ENCODE peak calls at places on chromosomes 12 and 14, in four cellular contexts. One of them, this sample, is unnamed.

GRCh38 chr12:13198921-13199320 is 2.4 kb downstream of the EMP1 start:
- DNase-seq in K562: no peak
- DNase-seq in GM12878: no peak
- DNase-seq in HepG2: no peak
- DNase-seq in this sample: no peak

GRCh38 chr14:60643443-60644402 is 5.6 kb downstream of the SIX1 start:
- DNase-seq in K562: no peak
- DNase-seq in GM12878: no peak
- DNase-seq in HepG2: peak
- DNase-seq in this sample: no peak

GRCh38 chr14:32561520-32561919 is 232.4 kb downstream of the AKAP6 start:
- DNase-seq in K562: no peak
- DNase-seq in GM12878: no peak
- DNase-seq in HepG2: no peak
- DNase-seq in this sample: no peak

GRCh38 chr12:121190523-121191031 is 19.4 kb upstream of the P2RX4 start:
- DNase-seq in K562: no peak
- DNase-seq in GM12878: no peak
- DNase-seq in HepG2: no peak
- DNase-seq in this sample: no peak

GRCh38 chr14:95662376-95663186 is 23.6 kb upstream of the TCL1B start:
- DNase-seq in K562: no peak
- DNase-seq in GM12878: peak
- DNase-seq in HepG2: no peak
- DNase-seq in this sample: no peak

GRCh38 chr12:71014180-71014785 is 93.7 kb upstream of the PTPRR start:
- DNase-seq in K562: peak
- DNase-seq in GM12878: no peak
- DNase-seq in HepG2: peak
- DNase-seq in this sample: no peak

GRCh38 chr14:71855399-71856036 is 76.7 kb upstream of the RGS6 start:
- DNase-seq in K562: peak
- DNase-seq in GM12878: peak
- DNase-seq in HepG2: peak
- DNase-seq in this sample: peak

GRCh38 chr14:33184587-33184986 is 245.9 kb downstream of the NPAS3 start:
- DNase-seq in K562: no peak
- DNase-seq in GM12878: no peak
- DNase-seq in HepG2: no peak
- DNase-seq in this sample: no peak

GRCh38 chr12:52604859-52605258 is 3.6 kb upstream of the KRT72 start:
- DNase-seq in K562: peak
- DNase-seq in GM12878: no peak
- DNase-seq in HepG2: no peak
- DNase-seq in this sample: no peak

GRCh38 chr12:100715976-100716657 is 78.5 kb upstream of the ANO4 start:
- DNase-seq in K562: no peak
- DNase-seq in GM12878: no peak
- DNase-seq in HepG2: no peak
- DNase-seq in this sample: peak

GRCh38 chr12:113077057-113077858 is 20.7 kb downstream of the DTX1 start:
- DNase-seq in K562: no peak
- DNase-seq in GM12878: no peak
- DNase-seq in HepG2: no peak
- DNase-seq in this sample: no peak

GRCh38 chr12:110809149-110809548 is 37.6 kb upstream of the CCDC63 start:
- DNase-seq in K562: no peak
- DNase-seq in GM12878: no peak
- DNase-seq in HepG2: no peak
- DNase-seq in this sample: no peak

GRCh38 chr12:122079038-122079531 is 529 bp downstream of the MLXIP start:
- DNase-seq in K562: no peak
- DNase-seq in GM12878: no peak
- DNase-seq in HepG2: no peak
- DNase-seq in this sample: no peak

GRCh38 chr12:22653075-22653474 is 28.1 kb downstream of the ETNK1 start:
- DNase-seq in K562: no peak
- DNase-seq in GM12878: no peak
- DNase-seq in HepG2: no peak
- DNase-seq in this sample: no peak

GRCh38 chr12:25583545-25583944 is 30.5 kb upstream of the LMNTD1 start:
- DNase-seq in K562: peak
- DNase-seq in GM12878: no peak
- DNase-seq in HepG2: no peak
- DNase-seq in this sample: peak

GRCh38 chr12:100384549-100384916 is 27.7 kb downstream of the SLC17A8 start:
- DNase-seq in K562: no peak
- DNase-seq in GM12878: no peak
- DNase-seq in HepG2: no peak
- DNase-seq in this sample: no peak

GRCh38 chr14:24816011-24816928 is 182.3 kb upstream of the GZMB start:
- DNase-seq in K562: no peak
- DNase-seq in GM12878: no peak
- DNase-seq in HepG2: peak
- DNase-seq in this sample: no peak

GRCh38 chr14:72736791-72737559 is 156.9 kb downstream of the DPF3 start:
- DNase-seq in K562: no peak
- DNase-seq in GM12878: no peak
- DNase-seq in HepG2: no peak
- DNase-seq in this sample: no peak

GRCh38 chr14:92568621-92569479 is 55.3 kb downstream of the RIN3 start:
- DNase-seq in K562: no peak
- DNase-seq in GM12878: peak
- DNase-seq in HepG2: no peak
- DNase-seq in this sample: no peak

GRCh38 chr14:73753887-73754880 is 40.0 kb upstream of the PNMA1 start:
- DNase-seq in K562: no peak
- DNase-seq in GM12878: peak
- DNase-seq in HepG2: no peak
- DNase-seq in this sample: no peak

GRCh38 chr14:103121846-103122577 is 1.2 kb upstream of the TNFAIP2 start:
- DNase-seq in K562: peak
- DNase-seq in GM12878: no peak
- DNase-seq in HepG2: peak
- DNase-seq in this sample: no peak

GRCh38 chr12:18153826-18154225 is 63.8 kb upstream of the RERGL start:
- DNase-seq in K562: no peak
- DNase-seq in GM12878: no peak
- DNase-seq in HepG2: no peak
- DNase-seq in this sample: no peak

GRCh38 chr12:51923506-51924365 is 16.4 kb downstream of the ACVRL1 start:
- DNase-seq in K562: peak
- DNase-seq in GM12878: no peak
- DNase-seq in HepG2: no peak
- DNase-seq in this sample: peak

GRCh38 chr12:57142727-57143126 is 4.7 kb downstream of the LRP1-AS start:
- DNase-seq in K562: no peak
- DNase-seq in GM12878: no peak
- DNase-seq in HepG2: no peak
- DNase-seq in this sample: no peak

GRCh38 chr14:105294142-105294597 is 6.6 kb downstream of the BRF1 start:
- DNase-seq in K562: no peak
- DNase-seq in GM12878: no peak
- DNase-seq in HepG2: no peak
- DNase-seq in this sample: no peak

DNA sequence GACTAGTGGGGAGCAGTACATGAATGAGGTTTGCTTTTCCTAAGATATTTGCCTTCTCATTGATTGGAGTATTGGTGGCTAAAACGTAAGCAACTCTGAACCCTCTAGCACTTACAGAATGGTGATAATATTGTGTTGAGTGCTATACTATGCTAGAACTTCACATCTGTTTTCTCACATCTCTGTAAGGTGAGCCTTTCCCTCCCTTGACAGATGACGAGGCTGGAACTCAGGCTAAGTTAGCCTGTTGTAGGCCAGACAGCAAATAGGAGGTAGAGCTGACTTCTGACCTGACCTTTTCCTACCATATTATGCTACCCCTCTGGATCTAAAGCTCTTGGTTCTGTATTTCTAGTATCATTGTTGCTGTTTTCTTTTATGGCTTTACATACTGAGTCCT is 85.7 kb downstream of the CRADD start:
- DNase-seq in K562: peak
- DNase-seq in GM12878: no peak
- DNase-seq in HepG2: no peak
- DNase-seq in this sample: no peak
- TF ChIP-seq TCF7 in K562: no peak
- TF ChIP-seq TCF7 in GM12878: no peak
- TF ChIP-seq TCF7 in HepG2: no peak
- TF ChIP-seq TCF7 in this sample: no peak

GRCh38 chr14:75572104-75572503 is 6.3 kb upstream of the FLVCR2 start:
- DNase-seq in K562: no peak
- DNase-seq in GM12878: no peak
- DNase-seq in HepG2: no peak
- DNase-seq in this sample: no peak
- TF ChIP-seq MAX in K562: no peak
- TF ChIP-seq MAX in GM12878: no peak
- TF ChIP-seq MAX in HepG2: no peak
- TF ChIP-seq MAX in this sample: no peak

GRCh38 chr14:94538070-94538740 is 23.0 kb upstream of the SERPINA4 start:
- DNase-seq in K562: no peak
- DNase-seq in GM12878: no peak
- DNase-seq in HepG2: no peak
- DNase-seq in this sample: no peak
- TF ChIP-seq TCF7 in K562: no peak
- TF ChIP-seq TCF7 in GM12878: no peak
- TF ChIP-seq TCF7 in HepG2: no peak
- TF ChIP-seq TCF7 in this sample: no peak

DNA sequence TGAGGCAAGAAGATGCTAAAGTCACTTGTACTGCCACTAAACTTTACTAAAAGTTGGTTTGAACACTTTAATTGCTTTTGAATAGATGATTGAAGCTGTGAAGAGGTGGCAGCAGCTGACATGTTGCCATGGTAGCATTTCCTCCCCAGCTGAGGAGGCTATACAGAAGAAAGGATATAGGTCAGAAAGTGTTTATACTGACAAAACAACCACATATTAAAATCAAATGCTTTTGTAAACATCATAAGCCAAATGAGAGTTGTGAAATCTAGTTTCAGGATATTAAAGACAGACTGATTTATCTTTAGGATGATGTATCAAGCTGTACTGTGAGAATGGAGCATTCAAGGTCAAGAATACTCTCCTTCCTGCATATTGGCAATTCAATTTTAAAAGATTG is 41.6 kb downstream of the TSPAN19 start:
- DNase-seq in K562: no peak
- DNase-seq in GM12878: no peak
- DNase-seq in HepG2: no peak
- DNase-seq in this sample: no peak
- TF ChIP-seq MAX in K562: no peak
- TF ChIP-seq MAX in GM12878: no peak
- TF ChIP-seq MAX in HepG2: no peak
- TF ChIP-seq MAX in this sample: no peak

GRCh38 chr12:54555670-54556257 is 6.4 kb downstream of the PDE1B start:
- DNase-seq in K562: no peak
- DNase-seq in GM12878: no peak
- DNase-seq in HepG2: no peak
- DNase-seq in this sample: no peak

GRCh38 chr12:54544743-54545142 is 4.7 kb upstream of the PDE1B start:
- DNase-seq in K562: no peak
- DNase-seq in GM12878: no peak
- DNase-seq in HepG2: no peak
- DNase-seq in this sample: no peak

GRCh38 chr12:54546511-54546910 is 2.9 kb upstream of the PDE1B start:
- DNase-seq in K562: no peak
- DNase-seq in GM12878: no peak
- DNase-seq in HepG2: no peak
- DNase-seq in this sample: no peak

GRCh38 chr12:54549774-54550451 is 512 bp downstream of the PDE1B start:
- DNase-seq in K562: no peak
- DNase-seq in GM12878: no peak
- DNase-seq in HepG2: no peak
- DNase-seq in this sample: peak
- TF ChIP-seq TCF7 in K562: no peak
- TF ChIP-seq TCF7 in GM12878: no peak
- TF ChIP-seq TCF7 in HepG2: no peak
- TF ChIP-seq TCF7 in this sample: no peak

This sample was measured in WTC11.